ENCODE peak calls at places on chromosomes 4 and X, in five cellular contexts. One of them, this sample, is unnamed.

GRCh38 chr4:159227984-159228383 is 125.1 kb downstream of the RAPGEF2 start:
- DNase-seq in NB4: no peak
- DNase-seq in cardiac muscle cell: peak
- DNase-seq in retinal pigment epithelial cell: peak
- DNase-seq in psoas muscle: peak
- DNase-seq in this sample: peak

GRCh38 chrX:1657367-1658082 is 42.7 kb downstream of the ASMT start:
- DNase-seq in NB4: peak
- DNase-seq in psoas muscle: no peak
- DNase-seq in retinal pigment epithelial cell: no peak
- DNase-seq in cardiac muscle cell: peak
- DNase-seq in this sample: no peak

GRCh38 chrX:150989420-150989819 is 6.3 kb downstream of the HMGB3 start:
- DNase-seq in retinal pigment epithelial cell: no peak
- DNase-seq in cardiac muscle cell: no peak
- DNase-seq in NB4: no peak
- DNase-seq in psoas muscle: no peak
- DNase-seq in this sample: no peak

GRCh38 chr4:70364002-70364401 is 3.4 kb downstream of the SMR3A start:
- DNase-seq in retinal pigment epithelial cell: no peak
- DNase-seq in cardiac muscle cell: no peak
- DNase-seq in psoas muscle: no peak
- DNase-seq in NB4: no peak
- DNase-seq in this sample: no peak

GRCh38 chr4:134865675-134866074 is 664.1 kb upstream of the PABPC4L start:
- DNase-seq in retinal pigment epithelial cell: no peak
- DNase-seq in cardiac muscle cell: no peak
- DNase-seq in NB4: no peak
- DNase-seq in psoas muscle: no peak
- DNase-seq in this sample: no peak

GRCh38 chr4:183342541-183343533 is 20.6 kb upstream of the CLDN24 start:
- DNase-seq in psoas muscle: peak
- DNase-seq in cardiac muscle cell: peak
- DNase-seq in retinal pigment epithelial cell: no peak
- DNase-seq in NB4: peak
- DNase-seq in this sample: no peak

GRCh38 chr4:40280586-40280985 is 54.5 kb upstream of the CHRNA9 start:
- DNase-seq in NB4: peak
- DNase-seq in cardiac muscle cell: no peak
- DNase-seq in psoas muscle: no peak
- DNase-seq in retinal pigment epithelial cell: no peak
- DNase-seq in this sample: no peak

GRCh38 chrX:1077140-1077539 is 135.3 kb downstream of the CRLF2 start:
- DNase-seq in retinal pigment epithelial cell: no peak
- DNase-seq in psoas muscle: no peak
- DNase-seq in cardiac muscle cell: no peak
- DNase-seq in NB4: peak
- DNase-seq in this sample: no peak

GRCh38 chr4:110869114-110869513 is 246.2 kb upstream of the PITX2 start:
- DNase-seq in cardiac muscle cell: no peak
- DNase-seq in psoas muscle: no peak
- DNase-seq in NB4: no peak
- DNase-seq in retinal pigment epithelial cell: no peak
- DNase-seq in this sample: no peak

GRCh38 chrX:25858273-25858880 is 279.8 kb upstream of the MAGEB18 start:
- DNase-seq in retinal pigment epithelial cell: peak
- DNase-seq in cardiac muscle cell: peak
- DNase-seq in psoas muscle: no peak
- DNase-seq in NB4: no peak
- DNase-seq in this sample: no peak

GRCh38 chr4:110631582-110632505 is 9.0 kb upstream of the PITX2 start:
- DNase-seq in cardiac muscle cell: peak
- DNase-seq in NB4: peak
- DNase-seq in retinal pigment epithelial cell: peak
- DNase-seq in psoas muscle: peak
- DNase-seq in this sample: no peak

GRCh38 chr4:153514001-153514526 is 47.9 kb downstream of the TMEM131L start:
- DNase-seq in retinal pigment epithelial cell: peak
- DNase-seq in cardiac muscle cell: peak
- DNase-seq in NB4: no peak
- DNase-seq in psoas muscle: no peak
- DNase-seq in this sample: no peak
- H3K4me3 ChIP-seq in retinal pigment epithelial cell: no peak
- H3K4me3 ChIP-seq in cardiac muscle cell: no peak
- H3K4me3 ChIP-seq in NB4: no peak
- H3K4me3 ChIP-seq in psoas muscle: no peak
- H3K4me3 ChIP-seq in this sample: no peak

DNA sequence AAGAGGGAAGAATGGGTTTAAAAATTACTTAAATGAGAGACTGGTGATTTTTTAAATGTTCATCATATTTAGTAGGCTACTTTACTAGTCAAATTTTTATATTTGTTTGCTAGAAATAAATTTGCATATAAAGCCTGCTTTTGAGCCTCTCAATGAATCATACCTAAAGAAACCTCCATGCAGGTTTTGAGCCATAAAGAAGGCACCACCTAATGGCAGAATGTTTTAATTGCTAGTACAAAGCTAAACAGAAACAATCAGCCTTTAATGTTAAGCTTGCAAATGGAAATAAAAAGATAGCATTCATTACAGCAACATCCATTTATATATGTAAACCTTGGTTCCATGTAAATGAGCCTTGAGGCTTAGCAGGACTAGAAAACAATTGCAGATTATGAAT is 989.7 kb downstream of the CCSER1 start:
- DNase-seq in psoas muscle: no peak
- DNase-seq in retinal pigment epithelial cell: no peak
- DNase-seq in cardiac muscle cell: peak
- DNase-seq in NB4: peak
- DNase-seq in this sample: no peak
- TF ChIP-seq CTCF in psoas muscle: no peak
- TF ChIP-seq CTCF in retinal pigment epithelial cell: peak
- TF ChIP-seq CTCF in cardiac muscle cell: peak
- TF ChIP-seq CTCF in NB4: no peak
- TF ChIP-seq CTCF in this sample: no peak

DNA sequence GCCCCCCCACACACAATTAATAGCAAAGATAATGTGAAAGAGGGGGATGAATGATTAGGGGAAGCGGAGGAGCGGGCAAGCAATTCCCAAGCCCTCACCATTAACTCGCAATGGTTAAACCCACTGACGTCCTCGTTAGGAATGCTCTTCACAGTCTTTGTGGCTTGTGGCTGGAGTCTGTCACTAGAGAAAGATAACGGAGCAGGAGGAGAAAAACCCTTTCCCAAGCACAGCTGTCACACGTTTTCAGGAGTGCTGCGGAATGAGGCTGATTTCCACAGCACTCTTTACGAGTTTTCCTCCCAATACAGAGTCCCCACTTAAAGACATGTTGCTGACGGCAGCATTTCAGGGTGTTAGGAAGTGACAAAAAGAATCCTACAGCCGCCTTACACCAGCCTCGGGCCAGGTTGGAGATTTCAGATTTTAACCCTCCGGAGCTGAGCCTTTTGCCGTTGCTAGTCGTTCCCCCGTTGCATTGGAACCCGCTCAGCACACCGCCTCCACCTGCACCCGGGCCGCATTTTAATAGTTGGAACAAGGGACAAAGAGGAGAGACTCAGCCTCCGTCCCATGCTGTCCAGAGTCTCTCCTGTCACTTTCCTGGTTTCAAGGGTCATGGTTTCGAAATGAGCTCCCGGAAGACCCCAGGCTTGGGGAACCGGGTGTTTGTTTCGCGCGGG is 92.2 kb downstream of the GEMIN8 start:
- DNase-seq in psoas muscle: no peak
- DNase-seq in cardiac muscle cell: peak
- DNase-seq in retinal pigment epithelial cell: no peak
- DNase-seq in NB4: peak
- DNase-seq in this sample: no peak
- H3K4me3 ChIP-seq in psoas muscle: peak
- H3K4me3 ChIP-seq in cardiac muscle cell: peak
- H3K4me3 ChIP-seq in retinal pigment epithelial cell: peak
- H3K4me3 ChIP-seq in NB4: no peak
- H3K4me3 ChIP-seq in this sample: peak

DNA sequence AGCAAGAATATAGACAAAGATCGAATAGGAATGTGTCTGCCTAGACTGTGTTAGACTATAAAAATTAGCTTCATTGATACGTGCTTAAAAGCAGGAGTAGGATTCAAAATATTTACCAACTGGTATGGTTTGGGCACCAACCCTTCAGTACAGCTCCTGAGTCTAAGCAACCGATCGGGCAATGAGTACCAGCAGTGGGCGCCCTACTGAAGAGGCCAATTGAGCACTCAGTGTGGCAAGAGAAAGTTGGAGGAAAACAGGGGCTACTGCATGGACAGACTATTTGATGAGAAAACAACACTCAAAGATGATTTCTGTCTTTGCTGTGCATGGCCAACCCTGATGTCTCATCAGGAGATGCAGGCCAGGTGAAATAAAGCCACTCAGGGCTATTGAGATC is 176.0 kb upstream of the NWD2 start:
- DNase-seq in cardiac muscle cell: no peak
- DNase-seq in psoas muscle: no peak
- DNase-seq in retinal pigment epithelial cell: no peak
- DNase-seq in NB4: peak
- DNase-seq in this sample: no peak
- TF ChIP-seq CTCF in cardiac muscle cell: no peak
- TF ChIP-seq CTCF in psoas muscle: no peak
- TF ChIP-seq CTCF in retinal pigment epithelial cell: no peak
- TF ChIP-seq CTCF in NB4: peak
- TF ChIP-seq CTCF in this sample: no peak

DNA sequence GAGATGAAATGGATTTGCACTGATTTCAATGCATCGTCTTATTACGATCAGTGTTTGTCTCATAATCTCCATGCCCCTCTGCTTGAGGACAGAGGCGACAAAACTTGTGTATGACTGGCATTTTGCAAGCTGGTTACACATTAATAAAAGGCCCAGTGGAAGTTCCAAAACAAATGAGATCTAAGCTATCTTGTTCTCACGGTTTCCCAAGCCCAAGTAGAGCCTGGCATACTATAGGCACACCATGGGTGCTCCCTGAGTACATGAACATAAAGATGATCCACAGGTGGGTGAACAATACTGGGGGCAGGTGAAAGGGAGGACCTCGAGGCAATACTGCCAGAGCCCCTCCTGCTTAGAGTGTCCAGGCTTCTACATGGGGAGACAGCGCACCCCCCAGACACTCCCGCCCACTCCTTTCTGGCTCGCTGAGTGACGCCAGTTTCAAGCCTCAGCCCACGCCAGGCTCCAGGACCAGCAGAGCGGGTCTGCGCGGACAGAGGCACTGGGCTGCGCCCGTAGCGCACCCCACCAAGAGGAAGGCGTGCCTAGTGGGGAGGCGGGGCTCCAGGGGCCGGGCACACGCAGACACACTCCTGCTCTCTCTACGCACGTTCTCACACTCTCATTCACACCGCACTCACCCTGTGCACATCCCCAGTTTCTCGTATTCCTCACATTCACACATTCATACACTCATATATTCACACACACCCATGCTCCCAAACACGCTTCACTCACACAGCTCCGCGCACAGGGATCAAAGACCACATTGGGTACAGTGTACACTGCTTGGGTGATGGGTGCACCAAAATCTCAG is 8.9 kb upstream of the GSX2 start:
- DNase-seq in NB4: no peak
- DNase-seq in retinal pigment epithelial cell: no peak
- DNase-seq in psoas muscle: peak
- DNase-seq in cardiac muscle cell: peak
- DNase-seq in this sample: no peak
- H3K4me3 ChIP-seq in NB4: no peak
- H3K4me3 ChIP-seq in retinal pigment epithelial cell: peak
- H3K4me3 ChIP-seq in psoas muscle: peak
- H3K4me3 ChIP-seq in cardiac muscle cell: peak
- H3K4me3 ChIP-seq in this sample: peak

DNA sequence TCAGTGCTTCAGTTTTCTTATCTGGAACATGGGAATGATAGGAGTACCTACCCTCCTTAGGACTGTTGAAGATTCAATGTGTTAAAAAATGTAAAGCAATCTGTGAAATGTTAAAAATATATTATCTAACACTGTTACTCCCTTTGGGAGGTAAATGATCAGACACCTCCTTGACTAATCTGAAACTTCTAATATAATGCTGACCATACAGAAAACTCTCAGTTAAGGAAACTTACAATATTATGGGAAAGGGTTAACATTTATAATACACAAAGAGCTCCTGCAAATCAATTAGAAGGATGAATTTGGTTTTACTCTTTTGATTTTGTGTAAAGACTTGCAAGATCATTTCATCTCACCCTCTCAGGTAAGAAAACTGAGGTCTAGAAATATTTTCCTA is 1.6 kb upstream of the PFKFB1 start:
- DNase-seq in cardiac muscle cell: no peak
- DNase-seq in retinal pigment epithelial cell: no peak
- DNase-seq in NB4: no peak
- DNase-seq in psoas muscle: no peak
- DNase-seq in this sample: no peak
- TF ChIP-seq CTCF in cardiac muscle cell: no peak
- TF ChIP-seq CTCF in retinal pigment epithelial cell: no peak
- TF ChIP-seq CTCF in NB4: no peak
- TF ChIP-seq CTCF in psoas muscle: no peak
- TF ChIP-seq CTCF in this sample: no peak

This sample was measured in ovary.